ENCODE peak calls at places on chromosomes 6 and 20, in nine cellular contexts. One of them, this sample, is unnamed.
A peak's percentile ranks its signal among the peaks of the same experiment; 100 is the strongest.

GRCh38 chr6:128414943-128415342 is 105.5 kb downstream of the PTPRK start:
- DNase-seq in left lung: no peak
- DNase-seq in cardiac muscle cell: no peak
- DNase-seq in pancreas: no peak
- DNase-seq in BJ: no peak
- DNase-seq in tibial artery: no peak
- DNase-seq in epithelial cell of proximal tubule: no peak
- DNase-seq in fibroblast of pulmonary artery: no peak
- DNase-seq in fibroblast of mammary gland: peak; percentile 17
- DNase-seq in this sample: no peak

GRCh38 chr6:36326351-36326995 is 10.2 kb downstream of the BNIP5 start:
- DNase-seq in fibroblast of pulmonary artery: peak; percentile 12
- DNase-seq in left lung: peak; percentile 52
- DNase-seq in pancreas: no peak
- DNase-seq in fibroblast of mammary gland: peak; percentile 11
- DNase-seq in tibial artery: no peak
- DNase-seq in BJ: no peak
- DNase-seq in epithelial cell of proximal tubule: no peak
- DNase-seq in cardiac muscle cell: peak; percentile 67
- DNase-seq in this sample: no peak

GRCh38 chr20:37075932-37076685 is 19.7 kb downstream of the RBL1 start:
- DNase-seq in left lung: no peak
- DNase-seq in fibroblast of mammary gland: no peak
- DNase-seq in tibial artery: no peak
- DNase-seq in cardiac muscle cell: no peak
- DNase-seq in fibroblast of pulmonary artery: no peak
- DNase-seq in pancreas: no peak
- DNase-seq in epithelial cell of proximal tubule: no peak
- DNase-seq in BJ: no peak
- DNase-seq in this sample: no peak

GRCh38 chr6:154060076-154060475 is 21.0 kb downstream of the OPRM1 start:
- DNase-seq in tibial artery: no peak
- DNase-seq in pancreas: no peak
- DNase-seq in epithelial cell of proximal tubule: no peak
- DNase-seq in left lung: no peak
- DNase-seq in fibroblast of mammary gland: no peak
- DNase-seq in BJ: no peak
- DNase-seq in fibroblast of pulmonary artery: no peak
- DNase-seq in cardiac muscle cell: no peak
- DNase-seq in this sample: no peak

GRCh38 chr6:134674562-134674961 is 275.3 kb downstream of the ALDH8A1 start:
- DNase-seq in pancreas: no peak
- DNase-seq in BJ: no peak
- DNase-seq in left lung: no peak
- DNase-seq in cardiac muscle cell: no peak
- DNase-seq in fibroblast of pulmonary artery: no peak
- DNase-seq in epithelial cell of proximal tubule: peak; percentile 76
- DNase-seq in tibial artery: no peak
- DNase-seq in fibroblast of mammary gland: no peak
- DNase-seq in this sample: no peak

GRCh38 chr6:154166140-154166539 is 127.1 kb downstream of the OPRM1 start:
- DNase-seq in BJ: no peak
- DNase-seq in fibroblast of mammary gland: no peak
- DNase-seq in fibroblast of pulmonary artery: no peak
- DNase-seq in left lung: no peak
- DNase-seq in pancreas: no peak
- DNase-seq in epithelial cell of proximal tubule: no peak
- DNase-seq in tibial artery: no peak
- DNase-seq in cardiac muscle cell: no peak
- DNase-seq in this sample: no peak

GRCh38 chr6:43773050-43773956 is 3.3 kb downstream of the VEGFA start:
- DNase-seq in epithelial cell of proximal tubule: no peak
- DNase-seq in BJ: no peak
- DNase-seq in fibroblast of mammary gland: peak; percentile 63
- DNase-seq in fibroblast of pulmonary artery: peak; percentile 63
- DNase-seq in pancreas: peak; percentile 74
- DNase-seq in cardiac muscle cell: peak; percentile 64
- DNase-seq in left lung: peak; percentile 74
- DNase-seq in tibial artery: no peak
- DNase-seq in this sample: peak; percentile 17

GRCh38 chr6:5981274-5982026 is 25.3 kb downstream of the NRN1 start:
- DNase-seq in tibial artery: no peak
- DNase-seq in fibroblast of mammary gland: peak; percentile 96
- DNase-seq in epithelial cell of proximal tubule: no peak
- DNase-seq in pancreas: no peak
- DNase-seq in left lung: no peak
- DNase-seq in BJ: no peak
- DNase-seq in fibroblast of pulmonary artery: no peak
- DNase-seq in cardiac muscle cell: peak; percentile 38
- DNase-seq in this sample: peak; percentile 61

GRCh38 chr6:45917439-45917838 is 98.2 kb downstream of the CLIC5 start:
- DNase-seq in BJ: no peak
- DNase-seq in tibial artery: no peak
- DNase-seq in fibroblast of pulmonary artery: no peak
- DNase-seq in epithelial cell of proximal tubule: no peak
- DNase-seq in cardiac muscle cell: no peak
- DNase-seq in left lung: no peak
- DNase-seq in fibroblast of mammary gland: no peak
- DNase-seq in pancreas: no peak
- DNase-seq in this sample: no peak

GRCh38 chr6:143130928-143131327 is 70.2 kb downstream of the AIG1 start:
- DNase-seq in fibroblast of pulmonary artery: no peak
- DNase-seq in BJ: no peak
- DNase-seq in fibroblast of mammary gland: no peak
- DNase-seq in epithelial cell of proximal tubule: no peak
- DNase-seq in left lung: no peak
- DNase-seq in cardiac muscle cell: no peak
- DNase-seq in pancreas: no peak
- DNase-seq in tibial artery: no peak
- DNase-seq in this sample: no peak

GRCh38 chr6:36501686-36502085 is 45.6 kb downstream of the STK38 start:
- DNase-seq in epithelial cell of proximal tubule: no peak
- DNase-seq in BJ: no peak
- DNase-seq in left lung: no peak
- DNase-seq in tibial artery: no peak
- DNase-seq in cardiac muscle cell: no peak
- DNase-seq in fibroblast of pulmonary artery: no peak
- DNase-seq in fibroblast of mammary gland: no peak
- DNase-seq in pancreas: no peak
- DNase-seq in this sample: peak; percentile 25

GRCh38 chr20:49724637-49725606 is 11.2 kb upstream of the B4GALT5 start:
- DNase-seq in tibial artery: peak; percentile 70
- DNase-seq in pancreas: peak; percentile 32
- DNase-seq in cardiac muscle cell: peak; percentile 68
- DNase-seq in left lung: peak; percentile 47
- DNase-seq in BJ: no peak
- DNase-seq in epithelial cell of proximal tubule: peak; percentile 90
- DNase-seq in fibroblast of pulmonary artery: peak; percentile 80
- DNase-seq in fibroblast of mammary gland: peak; percentile 59
- DNase-seq in this sample: no peak

GRCh38 chr6:150606258-150607043 is 6.8 kb downstream of the PLEKHG1 start:
- DNase-seq in left lung: no peak
- DNase-seq in pancreas: no peak
- DNase-seq in fibroblast of mammary gland: no peak
- DNase-seq in BJ: no peak
- DNase-seq in cardiac muscle cell: no peak
- DNase-seq in fibroblast of pulmonary artery: no peak
- DNase-seq in epithelial cell of proximal tubule: no peak
- DNase-seq in tibial artery: no peak
- DNase-seq in this sample: no peak

GRCh38 chr20:61442075-61442670 is 190.1 kb downstream of the CDH4 start:
- DNase-seq in epithelial cell of proximal tubule: no peak
- DNase-seq in BJ: no peak
- DNase-seq in tibial artery: no peak
- DNase-seq in fibroblast of pulmonary artery: no peak
- DNase-seq in left lung: no peak
- DNase-seq in cardiac muscle cell: no peak
- DNase-seq in pancreas: no peak
- DNase-seq in fibroblast of mammary gland: no peak
- DNase-seq in this sample: peak; percentile 32

GRCh38 chr6:148565931-148566663 is 180.7 kb upstream of the UST start:
- DNase-seq in fibroblast of pulmonary artery: peak; percentile 97
- DNase-seq in left lung: peak; percentile 70
- DNase-seq in epithelial cell of proximal tubule: peak; percentile 33
- DNase-seq in fibroblast of mammary gland: peak; percentile 97
- DNase-seq in pancreas: no peak
- DNase-seq in tibial artery: peak; percentile 59
- DNase-seq in cardiac muscle cell: peak; percentile 95
- DNase-seq in BJ: peak; percentile 81
- DNase-seq in this sample: peak; percentile 92

GRCh38 chr6:42103218-42103617 is 39.2 kb downstream of the C6orf132 start:
- DNase-seq in fibroblast of pulmonary artery: no peak
- DNase-seq in fibroblast of mammary gland: no peak
- DNase-seq in BJ: no peak
- DNase-seq in tibial artery: no peak
- DNase-seq in pancreas: no peak
- DNase-seq in left lung: no peak
- DNase-seq in epithelial cell of proximal tubule: no peak
- DNase-seq in cardiac muscle cell: no peak
- DNase-seq in this sample: no peak

GRCh38 chr6:42104095-42104806 is 38.2 kb downstream of the C6orf132 start:
- DNase-seq in epithelial cell of proximal tubule: no peak
- DNase-seq in fibroblast of pulmonary artery: peak; percentile 85
- DNase-seq in left lung: peak; percentile 81
- DNase-seq in fibroblast of mammary gland: peak; percentile 81
- DNase-seq in pancreas: peak; percentile 27
- DNase-seq in BJ: no peak
- DNase-seq in tibial artery: peak; percentile 74
- DNase-seq in cardiac muscle cell: peak; percentile 90
- DNase-seq in this sample: peak; percentile 51

GRCh38 chr6:42104807-42105713 is 37.4 kb downstream of the C6orf132 start:
- DNase-seq in left lung: no peak
- DNase-seq in cardiac muscle cell: no peak
- DNase-seq in BJ: no peak
- DNase-seq in tibial artery: no peak
- DNase-seq in fibroblast of mammary gland: no peak
- DNase-seq in fibroblast of pulmonary artery: no peak
- DNase-seq in epithelial cell of proximal tubule: no peak
- DNase-seq in pancreas: no peak
- DNase-seq in this sample: no peak

GRCh38 chr6:42105714-42106662 is 36.4 kb downstream of the C6orf132 start:
- DNase-seq in epithelial cell of proximal tubule: no peak
- DNase-seq in cardiac muscle cell: no peak
- DNase-seq in BJ: no peak
- DNase-seq in tibial artery: no peak
- DNase-seq in pancreas: no peak
- DNase-seq in left lung: no peak
- DNase-seq in fibroblast of pulmonary artery: no peak
- DNase-seq in fibroblast of mammary gland: no peak
- DNase-seq in this sample: no peak

DNA sequence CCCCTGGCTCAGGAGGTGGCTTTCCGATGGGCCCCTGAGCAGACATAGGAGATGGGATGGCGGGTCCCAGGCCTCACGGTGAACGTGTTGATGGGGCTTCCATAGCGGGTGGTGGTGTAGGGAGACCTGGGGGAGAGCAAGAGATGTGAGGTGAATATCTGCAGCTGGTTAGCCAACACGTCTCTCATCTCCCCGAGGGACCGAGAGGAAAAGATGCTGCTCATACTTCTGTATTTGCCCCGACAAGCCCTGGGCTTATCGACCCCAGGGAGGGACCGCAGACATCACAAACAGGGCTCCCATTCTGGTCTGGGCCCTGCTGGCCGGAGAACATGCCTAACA is 38.7 kb downstream of the C6orf132 start:
- DNase-seq in fibroblast of mammary gland: no peak
- DNase-seq in tibial artery: no peak
- DNase-seq in pancreas: no peak
- DNase-seq in epithelial cell of proximal tubule: no peak
- DNase-seq in left lung: no peak
- DNase-seq in BJ: no peak
- DNase-seq in fibroblast of pulmonary artery: no peak
- DNase-seq in cardiac muscle cell: no peak
- DNase-seq in this sample: no peak
- H3K4me3 ChIP-seq in fibroblast of mammary gland: no peak overlapping the region
- H3K4me3 ChIP-seq in tibial artery: no peak overlapping the region
- H3K4me3 ChIP-seq in pancreas: no peak overlapping the region
- H3K4me3 ChIP-seq in epithelial cell of proximal tubule: no peak overlapping the region
- H3K4me3 ChIP-seq in left lung: no peak overlapping the region
- H3K4me3 ChIP-seq in BJ: no peak overlapping the region
- H3K4me3 ChIP-seq in fibroblast of pulmonary artery: no peak overlapping the region
- H3K4me3 ChIP-seq in cardiac muscle cell: no peak overlapping the region
- H3K4me3 ChIP-seq in this sample: no peak overlapping the region

DNA sequence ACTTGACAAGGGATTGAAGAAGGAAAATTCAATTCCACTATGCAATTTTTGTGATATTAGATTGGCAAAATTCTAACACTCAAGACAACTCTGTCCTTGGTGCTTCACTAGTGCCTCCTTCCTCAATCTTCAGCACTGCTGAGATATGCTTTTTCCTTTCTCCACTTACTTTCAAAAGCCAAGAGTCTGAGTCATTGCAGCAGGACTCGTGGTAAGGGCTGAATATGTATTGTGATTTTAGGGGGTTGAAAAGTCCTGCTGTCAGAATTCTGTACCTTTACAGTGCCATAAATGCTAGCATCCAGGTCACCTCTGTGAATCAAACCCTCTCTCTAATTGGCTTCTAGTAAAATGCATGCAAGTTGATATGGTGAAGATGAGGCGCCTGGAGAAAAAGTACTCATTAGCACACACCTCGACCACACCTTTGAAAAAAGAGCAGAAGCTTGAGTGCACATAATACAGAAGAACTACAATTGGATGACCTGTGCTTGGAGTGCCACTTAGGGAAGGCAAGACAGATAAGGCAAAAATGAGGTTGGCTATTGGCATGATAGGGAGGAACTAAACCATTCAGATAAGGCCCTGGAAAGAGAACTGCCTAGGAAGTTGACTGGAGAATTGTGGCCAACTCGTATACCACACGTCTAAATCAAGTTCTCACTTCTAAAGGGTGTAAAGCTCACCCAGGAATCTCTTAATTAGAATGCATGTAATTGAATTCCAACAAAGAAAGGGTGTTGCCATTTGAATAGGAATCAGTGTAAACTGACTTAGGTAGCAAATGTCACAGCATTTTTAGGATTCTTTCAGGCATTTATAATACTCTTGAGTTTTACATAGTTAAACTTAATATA is 43.6 kb upstream of the FAM83B start:
- DNase-seq in fibroblast of mammary gland: peak; percentile 56
- DNase-seq in pancreas: no peak
- DNase-seq in left lung: no peak
- DNase-seq in cardiac muscle cell: peak; percentile 46
- DNase-seq in epithelial cell of proximal tubule: peak; percentile 16
- DNase-seq in tibial artery: no peak
- DNase-seq in fibroblast of pulmonary artery: peak; percentile 36
- DNase-seq in BJ: no peak
- DNase-seq in this sample: peak; percentile 58
- TF ChIP-seq CTCF in fibroblast of mammary gland: no peak
- TF ChIP-seq CTCF in pancreas: no peak
- TF ChIP-seq CTCF in left lung: no peak
- TF ChIP-seq CTCF in cardiac muscle cell: no peak
- TF ChIP-seq CTCF in epithelial cell of proximal tubule: no peak
- TF ChIP-seq CTCF in tibial artery: no peak
- TF ChIP-seq CTCF in fibroblast of pulmonary artery: no peak
- TF ChIP-seq CTCF in BJ: no peak
- TF ChIP-seq CTCF in this sample: no peak

GRCh38 chr6:3260296-3260695 is 1.5 kb downstream of the PSMG4 start:
- DNase-seq in BJ: no peak
- DNase-seq in cardiac muscle cell: no peak
- DNase-seq in fibroblast of mammary gland: no peak
- DNase-seq in fibroblast of pulmonary artery: no peak
- DNase-seq in left lung: no peak
- DNase-seq in pancreas: no peak
- DNase-seq in tibial artery: no peak
- DNase-seq in epithelial cell of proximal tubule: no peak
- DNase-seq in this sample: no peak
- H3K4me3 ChIP-seq in BJ: no peak overlapping the region
- H3K4me3 ChIP-seq in cardiac muscle cell: no peak overlapping the region
- H3K4me3 ChIP-seq in fibroblast of mammary gland: peak overlapping the region; percentile 79
- H3K4me3 ChIP-seq in fibroblast of pulmonary artery: no peak overlapping the region
- H3K4me3 ChIP-seq in left lung: no peak overlapping the region
- H3K4me3 ChIP-seq in pancreas: peak overlapping the region; percentile 11
- H3K4me3 ChIP-seq in tibial artery: peak overlapping the region; percentile 98
- H3K4me3 ChIP-seq in epithelial cell of proximal tubule: peak overlapping the region; percentile 89
- H3K4me3 ChIP-seq in this sample: peak overlapping the region; percentile 81

GRCh38 chr20:258963-259362 is 1.4 kb downstream of the DEFB132 start:
- DNase-seq in left lung: no peak
- DNase-seq in BJ: no peak
- DNase-seq in fibroblast of pulmonary artery: peak; percentile 39
- DNase-seq in epithelial cell of proximal tubule: no peak
- DNase-seq in tibial artery: no peak
- DNase-seq in fibroblast of mammary gland: peak; percentile 34
- DNase-seq in cardiac muscle cell: peak; percentile 40
- DNase-seq in pancreas: no peak
- DNase-seq in this sample: peak; percentile 15
- TF ChIP-seq CTCF in left lung: no peak
- TF ChIP-seq CTCF in BJ: peak; percentile 36
- TF ChIP-seq CTCF in fibroblast of pulmonary artery: peak; percentile 33
- TF ChIP-seq CTCF in epithelial cell of proximal tubule: peak; percentile 47
- TF ChIP-seq CTCF in tibial artery: no peak
- TF ChIP-seq CTCF in fibroblast of mammary gland: peak; percentile 37
- TF ChIP-seq CTCF in cardiac muscle cell: peak; percentile 34
- TF ChIP-seq CTCF in pancreas: no peak
- TF ChIP-seq CTCF in this sample: peak; percentile 27

This sample was measured in astrocyte of the spinal cord.